ENCODE peak calls at places on chromosomes 13 and 19, in eight cellular contexts. U, T, M, Q, R, J, A and I are unnamed samples.

GRCh38 chr13:100644328-100644727 is 30.3 kb downstream of the TMTC4 start:
- DNase-seq in U (no peak), T (no peak), M (no peak), Q (no peak), R (no peak), J (no peak), A (no peak), I (no peak)

GRCh38 chr19:55683449-55684261 is 8.6 kb downstream of the EPN1 start:
- DNase-seq in U (no peak), T (peak; percentile 74), M (no peak), Q (no peak), R (peak; percentile 86), J (no peak), A (no peak), I (no peak)

GRCh38 chr13:28750187-28751045 is 31.6 kb upstream of the SLC46A3 start:
- DNase-seq in U (no peak), T (no peak), M (no peak), Q (no peak), R (no peak), J (no peak), A (no peak), I (no peak)

GRCh38 chr13:63198076-63198475 is 1782.4 kb upstream of the PCDH20 start:
- DNase-seq in U (no peak), T (no peak), M (no peak), Q (no peak), R (no peak), J (no peak), A (no peak), I (no peak)

GRCh38 chr13:90545070-90545840 is 802.2 kb upstream of the MIR17HG start:
- DNase-seq in U (no peak), T (no peak), M (no peak), Q (no peak), R (no peak), J (no peak), A (no peak), I (no peak)

GRCh38 chr13:85381082-85381481 is 418.1 kb downstream of the SLITRK6 start:
- DNase-seq in U (no peak), T (no peak), M (no peak), Q (no peak), R (no peak), J (no peak), A (no peak), I (no peak)

GRCh38 chr19:53463263-53463662 is 4.3 kb upstream of the ZNF813 start:
- DNase-seq in U (no peak), T (peak; percentile 15), M (peak; percentile 70), Q (peak; percentile 83), R (no peak), J (no peak), A (peak; percentile 46), I (peak; percentile 54)

GRCh38 chr19:10431254-10431942 is 11.1 kb downstream of the PDE4A start:
- DNase-seq in U (no peak), T (peak; percentile 61), M (no peak), Q (peak; percentile 73), R (peak; percentile 44), J (no peak), A (peak; percentile 43), I (no peak)

GRCh38 chr13:50798923-50799322 is 44.6 kb downstream of the DLEU7 start:
- DNase-seq in U (no peak), T (no peak), M (no peak), Q (no peak), R (no peak), J (no peak), A (no peak), I (no peak)

GRCh38 chr13:113084094-113084942 is 21.3 kb upstream of the F7 start:
- DNase-seq in U (peak; percentile 25), T (no peak), M (no peak), Q (no peak), R (no peak), J (no peak), A (no peak), I (no peak)

GRCh38 chr13:42011601-42012401 is 36.6 kb upstream of the DGKH start:
- DNase-seq in U (no peak), T (no peak), M (peak; percentile 35), Q (no peak), R (peak; percentile 28), J (no peak), A (peak; percentile 34), I (no peak)

GRCh38 chr13:92592757-92593156 is 633.9 kb upstream of the GPC6 start:
- DNase-seq in U (no peak), T (no peak), M (no peak), Q (no peak), R (no peak), J (no peak), A (no peak), I (no peak)

GRCh38 chr19:17950310-17951150 is 16.4 kb upstream of the KCNN1 start:
- DNase-seq in U (no peak), T (no peak), M (no peak), Q (no peak), R (no peak), J (no peak), A (peak; percentile 29), I (no peak)

GRCh38 chr13:93293716-93294115 is 67.1 kb downstream of the GPC6 start:
- DNase-seq in U (no peak), T (no peak), M (no peak), Q (no peak), R (no peak), J (no peak), A (no peak), I (no peak)

GRCh38 chr13:106105153-106105552 is 430.3 kb downstream of the EFNB2 start:
- DNase-seq in U (no peak), T (no peak), M (no peak), Q (no peak), R (no peak), J (no peak), A (no peak), I (no peak)

GRCh38 chr13:40383132-40383531 is 283.3 kb downstream of the FOXO1 start:
- DNase-seq in U (no peak), T (no peak), M (no peak), Q (no peak), R (no peak), J (no peak), A (no peak), I (no peak)

DNA sequence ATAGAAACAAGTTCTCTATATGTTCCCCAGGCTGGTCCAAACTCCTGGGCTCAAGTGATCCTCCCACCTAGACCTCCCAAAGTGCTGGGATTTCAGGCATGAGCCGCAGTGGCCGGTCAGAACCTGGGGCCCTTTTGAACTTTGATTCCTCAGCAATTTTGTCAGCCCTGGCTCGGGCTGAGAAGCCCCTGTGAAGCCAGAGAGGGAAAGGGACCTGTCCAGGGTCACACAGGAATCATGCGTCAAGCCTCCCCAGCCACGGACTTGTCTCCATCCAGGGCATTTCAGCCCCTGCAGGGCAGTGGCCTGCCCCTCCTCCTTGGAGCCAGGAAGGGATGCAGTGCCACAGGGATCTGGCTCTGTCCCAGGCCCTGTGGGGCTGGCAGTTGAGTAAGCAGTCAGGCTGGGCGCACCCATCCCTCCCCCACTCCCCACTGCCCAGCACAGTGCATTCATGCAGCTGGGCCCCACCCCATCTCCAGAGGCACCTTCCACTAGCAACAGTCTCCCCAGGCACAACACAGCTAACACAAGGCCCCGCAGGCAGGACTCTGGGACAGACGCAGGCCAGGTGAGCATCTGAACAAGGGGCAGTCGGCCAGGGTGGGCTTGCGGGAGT is at the start of gene CAPS:
- DNase-seq in U (peak; percentile 26), T (peak; percentile 78), M (no peak), Q (peak; percentile 86), R (peak; percentile 91), J (peak; percentile 44), A (no peak), I (no peak)
- TF ChIP-seq EP300 in U (no peak), T (no peak), M (no peak), Q (no peak), R (no peak), J (peak; percentile 64), A (no peak), I (no peak)

DNA sequence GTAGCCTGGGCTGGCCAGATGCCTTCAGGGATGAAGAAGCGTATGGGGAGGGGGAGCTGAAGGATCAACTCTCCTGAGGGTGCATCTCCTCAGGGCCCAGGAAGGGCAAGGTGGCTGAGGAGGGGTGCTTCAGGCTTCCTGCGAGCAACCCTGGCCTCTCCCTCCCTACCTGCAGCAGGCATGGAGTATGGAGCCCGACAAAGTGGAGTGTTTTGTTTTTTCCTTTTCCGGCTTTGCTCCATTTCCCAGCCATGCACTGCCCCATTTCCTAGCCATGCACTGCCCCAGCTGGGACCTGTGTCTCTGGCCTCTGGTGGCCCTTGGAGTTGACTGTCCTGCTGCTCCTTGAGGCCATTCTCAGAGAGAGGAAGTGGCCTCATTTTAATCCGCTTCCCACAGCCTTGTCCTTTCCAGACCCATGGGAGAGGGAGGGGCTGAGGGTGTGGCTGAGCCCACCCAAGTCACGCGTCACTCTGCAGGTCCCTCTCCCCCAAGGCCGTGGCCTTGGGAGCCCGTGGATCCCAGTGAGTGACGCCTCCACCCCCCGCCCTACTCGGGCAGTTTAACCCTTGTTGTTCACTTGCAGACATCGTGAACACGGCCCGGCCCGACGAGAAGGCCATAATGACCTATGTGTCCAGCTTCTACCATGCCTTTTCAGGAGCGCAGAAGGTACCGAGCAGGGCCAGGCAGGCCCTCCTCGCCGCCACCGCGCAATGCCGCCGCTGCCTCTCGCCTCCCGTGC is 34.4 kb downstream of the CAPN12 start:
- DNase-seq in U (no peak), T (no peak), M (no peak), Q (no peak), R (no peak), J (no peak), A (no peak), I (no peak)
- H3K4me1 ChIP-seq in U (peaks cover 65% of the 10 kb centered on the region), T (peaks cover 32% of the 10 kb centered on the region), M (peaks cover 22% of the 10 kb centered on the region), Q (peaks cover 83% of the 10 kb centered on the region), R (peaks cover 100% of the 10 kb centered on the region), J (peaks cover 97% of the 10 kb centered on the region), A (no peaks in the 10 kb centered on the region), I (peaks cover 73% of the 10 kb centered on the region)

DNA sequence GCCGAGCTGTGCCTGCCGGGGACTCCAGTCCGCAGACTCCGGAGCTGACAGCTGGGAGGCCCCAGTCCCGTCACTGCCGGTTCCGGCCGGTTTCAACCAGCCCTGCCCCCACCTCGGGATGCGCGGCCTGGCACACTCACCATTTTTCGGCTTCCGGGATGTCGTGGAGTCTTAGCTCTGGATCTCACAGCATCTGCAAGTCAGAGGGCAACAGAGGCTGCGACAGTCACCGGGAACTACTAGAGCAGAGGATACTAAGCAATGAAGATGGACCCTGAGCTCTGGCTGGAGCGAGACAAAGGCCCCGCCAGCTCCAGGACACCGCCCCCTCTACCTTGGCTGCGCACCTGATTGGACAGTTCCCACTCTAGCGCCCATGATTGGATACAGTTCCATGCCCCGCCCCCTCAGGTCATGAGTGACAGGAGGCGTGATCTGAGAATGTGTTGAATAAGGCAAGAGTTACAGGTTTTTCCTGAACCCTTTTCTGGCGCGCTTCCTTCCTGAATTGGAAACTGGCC is at the start of gene ZNF682:
- DNase-seq in U (no peak), T (peak; percentile 96), M (peak; percentile 97), Q (peak; percentile 97), R (peak; percentile 97), J (peak; percentile 96), A (peak; percentile 37), I (peak; percentile 99)
- H3K4me3 ChIP-seq in U (no peak within 1 kb of the TSS), T (peak within 1 kb of the TSS; percentile 55), M (peak within 1 kb of the TSS; percentile 67), Q (peak within 1 kb of the TSS; percentile 83), R (peak within 1 kb of the TSS; percentile 75), J (peak within 1 kb of the TSS; percentile 82), A (no peak within 1 kb of the TSS), I (peak within 1 kb of the TSS; percentile 84)

DNA sequence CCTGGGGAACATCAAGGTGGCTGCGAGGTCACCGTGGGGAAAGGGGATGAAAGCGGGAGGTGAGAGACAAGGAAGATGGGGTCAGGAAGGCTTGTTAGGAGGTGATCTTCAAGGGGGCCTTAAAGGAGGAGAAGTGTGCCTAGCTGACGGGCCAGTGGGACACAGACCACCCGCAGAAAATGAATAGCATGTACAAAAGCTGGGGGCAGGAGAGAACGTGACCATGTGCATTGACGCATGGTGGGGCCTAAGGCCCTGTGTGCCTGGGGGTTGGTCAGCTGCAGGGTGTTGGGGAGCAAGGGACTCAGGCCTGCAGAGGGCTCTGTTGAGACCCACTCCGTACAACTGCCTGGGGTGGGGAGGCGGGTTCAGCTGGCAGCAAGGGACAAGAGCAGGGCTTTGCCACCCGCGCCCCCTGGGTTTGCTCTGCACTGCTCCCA is 5.9 kb downstream of the RAB8A start:
- DNase-seq in U (no peak), T (peak; percentile 51), M (no peak), Q (no peak), R (no peak), J (no peak), A (no peak), I (no peak)
- TF ChIP-seq EP300 in U (no peak), T (no peak), M (no peak), Q (no peak), R (no peak), J (no peak), A (no peak), I (no peak)